ENCODE peak calls at places on chromosomes 2 and 18, in five cellular contexts. P, L, F, J and X are unnamed samples.
A peak's percentile ranks its signal among the peaks of the same experiment; 100 is the strongest.

GRCh38 chr2:67898605-67899004 is 164.2 kb downstream of the C1D start:
- DNase-seq in P (no peak), L (no peak), F (no peak), J (no peak), X (no peak)

GRCh38 chr2:71748227-71748626 is 294.9 kb downstream of the DYSF start:
- DNase-seq in P (no peak), L (no peak), F (peak; percentile 70), J (peak; percentile 68), X (no peak)

GRCh38 chr2:240639566-240639965 is 14.3 kb downstream of the GPR35 start:
- DNase-seq in P (peak; percentile 14), L (no peak), F (no peak), J (no peak), X (no peak)

GRCh38 chr2:85355073-85355410 is 473 bp downstream of the ELMOD3 start:
- DNase-seq in P (no peak), L (no peak), F (no peak), J (no peak), X (no peak)

GRCh38 chr18:5238371-5238758 is 41.3 kb upstream of the AKAIN1 start:
- DNase-seq in P (no peak), L (no peak), F (peak; percentile 44), J (peak; percentile 37), X (no peak)

GRCh38 chr2:73999881-74000597 is 15.3 kb downstream of the TET3 start:
- DNase-seq in P (no peak), L (no peak), F (no peak), J (no peak), X (no peak)

GRCh38 chr2:172370821-172371455 is 56.4 kb upstream of the ITGA6 start:
- DNase-seq in P (no peak), L (no peak), F (no peak), J (no peak), X (no peak)

GRCh38 chr2:61995059-61995458 is 89.6 kb downstream of the COMMD1 start:
- DNase-seq in P (no peak), L (no peak), F (no peak), J (no peak), X (no peak)

GRCh38 chr2:156476516-156477206 is 40.5 kb downstream of the GPD2 start:
- DNase-seq in P (no peak), L (no peak), F (no peak), J (no peak), X (no peak)

GRCh38 chr2:58146707-58147106 is 94.4 kb downstream of the FANCL start:
- DNase-seq in P (no peak), L (no peak), F (no peak), J (no peak), X (no peak)

GRCh38 chr2:135783416-135783815 is 41.8 kb downstream of the UBXN4 start:
- DNase-seq in P (no peak), L (no peak), F (no peak), J (no peak), X (no peak)

GRCh38 chr2:88016948-88017779 is 817 bp upstream of the RNU2-63P start:
- DNase-seq in P (no peak), L (peak; percentile 69), F (peak; percentile 42), J (peak; percentile 20), X (no peak)

GRCh38 chr2:235909371-235909770 is 258.8 kb downstream of the GBX2 start:
- DNase-seq in P (no peak), L (no peak), F (no peak), J (no peak), X (no peak)

GRCh38 chr18:8084160-8084559 is 517.0 kb downstream of the PTPRM start:
- DNase-seq in P (no peak), L (no peak), F (peak; percentile 19), J (peak; percentile 31), X (no peak)

GRCh38 chr2:56985609-56986008 is 801.8 kb downstream of the CCDC85A start:
- DNase-seq in P (no peak), L (no peak), F (no peak), J (no peak), X (no peak)

GRCh38 chr2:161988589-161988988 is 85.4 kb downstream of the DPP4 start:
- DNase-seq in P (no peak), L (no peak), F (no peak), J (no peak), X (no peak)

GRCh38 chr18:26407721-26408601 is 140.4 kb downstream of the KCTD1 start:
- DNase-seq in P (no peak), L (no peak), F (no peak), J (no peak), X (no peak)

GRCh38 chr2:190755796-190756415 is 107.0 kb downstream of the NAB1 start:
- DNase-seq in P (no peak), L (no peak), F (no peak), J (no peak), X (no peak)

GRCh38 chr2:172096661-172097547 is 5.8 kb downstream of the DLX2 start:
- DNase-seq in P (peak; percentile 34), L (peak; percentile 66), F (no peak), J (no peak), X (no peak)